ENCODE peak calls at places on chromosomes 2 and 18, in seven cellular contexts. W, L, P, M, F, N and T are unnamed samples.

GRCh38 chr2:171864357-171864985 is 29.6 kb downstream of the SLC25A12 start:
- DNase-seq in W (no peak), L (no peak), P (no peak), M (no peak), F (no peak), N (no peak), T (no peak)

GRCh38 chr2:237603718-237604362 is 13.3 kb upstream of the RAB17 start:
- DNase-seq in W (peak; percentile 57), L (peak; percentile 63), P (peak; percentile 58), M (no peak), F (peak; percentile 88), N (peak; percentile 80), T (no peak)

GRCh38 chr2:152186257-152186656 is 10.7 kb upstream of the STAM2 start:
- DNase-seq in W (no peak), L (no peak), P (no peak), M (no peak), F (no peak), N (peak; percentile 16), T (no peak)

GRCh38 chr2:118970396-118971135 is 28.6 kb downstream of the MARCO start:
- DNase-seq in W (peak; percentile 36), L (peak; percentile 56), P (peak; percentile 22), M (peak; percentile 77), F (no peak), N (no peak), T (no peak)

GRCh38 chr2:221203846-221204245 is 368.3 kb downstream of the EPHA4 start:
- DNase-seq in W (no peak), L (no peak), P (no peak), M (no peak), F (no peak), N (no peak), T (no peak)

GRCh38 chr18:59268722-59269562 is 4.3 kb downstream of the RAX start:
- DNase-seq in W (no peak), L (no peak), P (peak; percentile 39), M (no peak), F (no peak), N (no peak), T (peak; percentile 77)

GRCh38 chr2:85413592-85414421 is 3.6 kb upstream of the CAPG start:
- DNase-seq in W (no peak), L (no peak), P (no peak), M (no peak), F (peak; percentile 73), N (peak; percentile 46), T (peak; percentile 31)

GRCh38 chr2:30957591-30957990 is 150.3 kb upstream of the CAPN13 start:
- DNase-seq in W (no peak), L (no peak), P (no peak), M (no peak), F (no peak), N (no peak), T (no peak)

GRCh38 chr2:161090401-161090800 is 69.8 kb upstream of the TANK start:
- DNase-seq in W (no peak), L (no peak), P (peak; percentile 12), M (no peak), F (peak; percentile 65), N (peak; percentile 12), T (no peak)

GRCh38 chr2:19688059-19688458 is 213.7 kb downstream of the TTC32 start:
- DNase-seq in W (no peak), L (no peak), P (no peak), M (no peak), F (no peak), N (no peak), T (no peak)

GRCh38 chr2:112216158-112216557 is 38.7 kb downstream of the ZC3H8 start:
- DNase-seq in W (no peak), L (no peak), P (no peak), M (no peak), F (no peak), N (peak; percentile 18), T (peak; percentile 27)

GRCh38 chr2:27001851-27002369 is 30.9 kb upstream of the TMEM214 start:
- DNase-seq in W (no peak), L (no peak), P (no peak), M (no peak), F (no peak), N (no peak), T (no peak)

GRCh38 chr2:126660068-126660467 is 4.1 kb downstream of the GYPC start:
- DNase-seq in W (no peak), L (no peak), P (no peak), M (no peak), F (no peak), N (no peak), T (no peak)

GRCh38 chr18:11089931-11090715 is 59.2 kb downstream of the PIEZO2 start:
- DNase-seq in W (no peak), L (no peak), P (no peak), M (no peak), F (no peak), N (no peak), T (no peak)

GRCh38 chr18:63074987-63075404 is 244.6 kb downstream of the BCL2 start:
- DNase-seq in W (peak; percentile 75), L (peak; percentile 75), P (peak; percentile 64), M (peak; percentile 85), F (peak; percentile 85), N (peak; percentile 16), T (peak; percentile 72)

GRCh38 chr2:85053802-85054201 is 79.4 kb upstream of the TCF7L1 start:
- DNase-seq in W (no peak), L (no peak), P (peak; percentile 58), M (no peak), F (peak; percentile 86), N (peak; percentile 54), T (no peak)

GRCh38 chr2:189854152-189854551 is 69.9 kb downstream of the PMS1 start:
- DNase-seq in W (no peak), L (no peak), P (no peak), M (no peak), F (no peak), N (peak; percentile 45), T (no peak)

GRCh38 chr2:189848276-189848675 is 64.0 kb downstream of the PMS1 start:
- DNase-seq in W (no peak), L (no peak), P (no peak), M (no peak), F (no peak), N (no peak), T (no peak)

GRCh38 chr2:189854956-189855355 is 70.7 kb downstream of the PMS1 start:
- DNase-seq in W (no peak), L (no peak), P (no peak), M (no peak), F (no peak), N (peak; percentile 62), T (no peak)

GRCh38 chr2:189849550-189849949 is 65.3 kb downstream of the PMS1 start:
- DNase-seq in W (no peak), L (no peak), P (no peak), M (no peak), F (no peak), N (no peak), T (no peak)

GRCh38 chr2:189851174-189851826 is 67.0 kb downstream of the PMS1 start:
- DNase-seq in W (no peak), L (no peak), P (no peak), M (no peak), F (no peak), N (no peak), T (no peak)
- TF ChIP-seq POLR2A in W (no peak), L (no peak), P (no peak), M (no peak), F (no peak), N (no peak), T (no peak)

GRCh38 chr2:73233932-73234832 is at the start of gene CCT7:
- DNase-seq in W (peak; percentile 89), L (peak; percentile 90), P (peak; percentile 91), M (peak; percentile 94), F (peak; percentile 95), N (peak; percentile 89), T (peak; percentile 93)
- TF ChIP-seq POLR2A in W (peak; percentile 68), L (no peak), P (no peak), M (peak; percentile 61), F (peak; percentile 77), N (peak; percentile 96), T (peak; percentile 91)

DNA sequence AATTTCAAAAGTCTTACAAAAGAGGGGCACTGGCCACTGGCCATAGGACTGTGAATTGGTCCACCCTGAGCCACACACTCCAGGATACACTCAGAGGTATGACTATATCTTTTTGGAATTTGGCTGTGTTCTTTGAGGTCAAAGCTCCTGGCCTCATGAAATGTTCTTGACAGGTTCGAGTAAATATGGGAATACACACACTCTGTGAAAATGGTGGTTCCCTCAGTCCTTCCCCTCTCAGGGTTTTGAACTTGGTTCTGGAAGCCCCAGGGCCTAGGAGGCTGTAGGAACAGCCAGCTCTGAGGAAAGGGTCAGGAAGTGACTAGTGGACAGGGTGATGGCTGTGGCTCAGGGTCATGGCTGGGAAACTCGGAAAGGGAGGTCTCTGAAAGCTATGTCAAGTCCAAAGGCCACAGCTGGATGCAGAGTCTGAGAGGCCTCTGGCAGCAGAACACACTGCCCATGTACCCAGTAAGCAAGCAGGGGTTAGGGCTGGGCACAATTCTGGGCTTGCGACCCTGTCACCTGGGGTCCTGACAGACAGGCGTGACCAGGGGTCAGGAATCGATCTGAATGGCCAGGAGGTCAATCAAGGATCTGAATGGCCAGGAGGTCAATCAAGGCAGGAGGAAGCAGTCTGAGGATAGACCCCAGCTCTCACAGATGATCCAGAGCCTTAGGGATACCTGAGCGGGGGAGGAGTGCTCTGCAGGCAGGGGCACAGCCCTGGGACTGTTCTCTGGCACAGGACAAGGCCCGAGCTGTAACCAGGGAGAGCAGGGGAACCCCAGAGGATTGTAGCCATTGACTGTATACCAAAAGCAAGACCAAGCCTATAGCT is 223.4 kb upstream of the SMAD2 start:
- DNase-seq in W (peak; percentile 56), L (no peak), P (peak; percentile 80), M (no peak), F (no peak), N (no peak), T (no peak)
- TF ChIP-seq POLR2A in W (no peak), L (no peak), P (no peak), M (no peak), F (no peak), N (no peak), T (no peak)

GRCh38 chr2:105873721-105874120 is 129.0 kb downstream of the NCK2 start:
- DNase-seq in W (no peak), L (no peak), P (peak; percentile 26), M (no peak), F (no peak), N (peak; percentile 89), T (no peak)

GRCh38 chr2:105873281-105873680 is 128.6 kb downstream of the NCK2 start:
- DNase-seq in W (no peak), L (no peak), P (no peak), M (no peak), F (no peak), N (no peak), T (no peak)

GRCh38 chr2:105870858-105871257 is 126.1 kb downstream of the NCK2 start:
- DNase-seq in W (no peak), L (no peak), P (no peak), M (no peak), F (no peak), N (no peak), T (no peak)

GRCh38 chr2:105872142-105872728 is 127.5 kb downstream of the NCK2 start:
- DNase-seq in W (no peak), L (no peak), P (no peak), M (no peak), F (no peak), N (no peak), T (no peak)

DNA sequence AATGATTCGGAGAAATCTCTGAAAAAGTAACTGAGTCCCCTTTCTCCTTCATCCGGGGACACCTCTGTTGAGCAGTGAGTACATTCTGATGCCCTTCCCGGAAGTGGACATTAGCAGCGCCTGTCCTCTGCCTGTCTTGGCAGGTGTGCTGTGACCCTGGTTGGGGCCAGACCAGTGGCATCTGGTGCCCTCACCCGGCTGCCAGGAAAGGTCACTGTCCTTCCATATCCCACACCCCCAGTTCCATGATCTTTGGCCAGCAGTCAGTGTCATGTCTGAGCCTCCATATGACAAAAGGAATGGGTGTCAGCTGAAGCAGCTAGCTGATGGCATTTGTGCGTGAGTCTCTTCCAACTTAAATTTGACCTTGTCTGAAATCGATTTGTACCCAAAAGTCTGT is 128.1 kb downstream of the NCK2 start:
- DNase-seq in W (no peak), L (no peak), P (no peak), M (no peak), F (no peak), N (no peak), T (no peak)
- TF ChIP-seq POLR2A in W (no peak), L (no peak), P (no peak), M (no peak), F (no peak), N (no peak), T (no peak)